ENCODE peak calls at places on chromosomes 3 and 15, in ten cellular contexts. N is testis, F is kidney epithelial cell, D is neural progenitor cell, C is brain microvascular endothelial cell, X is fibroblast of pulmonary artery, U is AG04450, Q is upper lobe of right lung, H is GM12865, O is astrocyte of the spinal cord. A is an unnamed sample.

GRCh38 chr15:94298359-94298758 is 67.0 kb downstream of the MCTP2 start:
- DNase-seq in N (no peak), F (no peak), D (no peak), C (no peak), X (no peak), U (no peak), Q (no peak), H (no peak), O (peak), A (no peak)

GRCh38 chr3:122916580-122916979 is 111.0 kb downstream of the SEMA5B start:
- DNase-seq in N (no peak), F (no peak), D (no peak), C (no peak), X (no peak), U (no peak), Q (no peak), H (peak), O (no peak), A (no peak)

GRCh38 chr15:80849308-80849707 is 70.1 kb downstream of the CEMIP start:
- DNase-seq in N (no peak), F (peak), D (no peak), C (peak), X (peak), U (peak), Q (peak), H (no peak), O (peak), A (peak)

GRCh38 chr15:93829115-93829849 is 402.1 kb upstream of the MCTP2 start:
- DNase-seq in N (no peak), F (peak), D (no peak), C (peak), X (peak), U (peak), Q (no peak), H (no peak), O (peak), A (no peak)

GRCh38 chr3:101809178-101810022 is 30.4 kb downstream of the NXPE3 start:
- DNase-seq in N (peak), F (no peak), D (peak), C (peak), X (peak), U (no peak), Q (no peak), H (peak), O (peak), A (peak)

GRCh38 chr3:143016321-143016972 is 15.1 kb downstream of the U2SURP start:
- DNase-seq in N (no peak), F (no peak), D (no peak), C (no peak), X (no peak), U (no peak), Q (no peak), H (peak), O (no peak), A (no peak)

GRCh38 chr3:46095307-46095706 is 68.0 kb upstream of the XCR1 start:
- DNase-seq in N (no peak), F (no peak), D (no peak), C (no peak), X (no peak), U (no peak), Q (no peak), H (peak), O (no peak), A (no peak)

GRCh38 chr3:160379628-160380214 is 19.3 kb downstream of the IFT80 start:
- DNase-seq in N (no peak), F (no peak), D (no peak), C (no peak), X (no peak), U (no peak), Q (no peak), H (no peak), O (no peak), A (no peak)

GRCh38 chr3:19348929-19349564 is 200.7 kb downstream of the KCNH8 start:
- DNase-seq in N (peak), F (no peak), D (peak), C (peak), X (peak), U (no peak), Q (no peak), H (peak), O (peak), A (no peak)

GRCh38 chr3:51243919-51244318 is 141.2 kb upstream of the MANF start:
- DNase-seq in N (no peak), F (no peak), D (no peak), C (no peak), X (no peak), U (no peak), Q (no peak), H (no peak), O (no peak), A (no peak)

GRCh38 chr3:61876797-61877196 is 315.4 kb downstream of the PTPRG start:
- DNase-seq in N (no peak), F (no peak), D (no peak), C (no peak), X (peak), U (peak), Q (no peak), H (no peak), O (peak), A (no peak)

GRCh38 chr3:41236198-41236597 is 36.9 kb downstream of the CTNNB1 start:
- DNase-seq in N (no peak), F (no peak), D (peak), C (no peak), X (no peak), U (no peak), Q (no peak), H (no peak), O (no peak), A (no peak)

GRCh38 chr3:42712716-42713372 is 10.2 kb upstream of the HHATL start:
- DNase-seq in N (no peak), F (no peak), D (no peak), C (no peak), X (no peak), U (no peak), Q (peak), H (no peak), O (no peak), A (no peak)

GRCh38 chr3:109081746-109082510 is 36.0 kb downstream of the MORC1 start:
- DNase-seq in N (peak), F (peak), D (peak), C (peak), X (peak), U (peak), Q (no peak), H (peak), O (peak), A (peak)

GRCh38 chr15:89114974-89115373 is 26.7 kb downstream of the ABHD2 start:
- DNase-seq in N (peak), F (no peak), D (peak), C (peak), X (peak), U (peak), Q (no peak), H (no peak), O (peak), A (no peak)

GRCh38 chr15:43509002-43509922 is 8.1 kb upstream of the MAP1A start:
- DNase-seq in N (peak), F (no peak), D (peak), C (no peak), X (peak), U (no peak), Q (peak), H (no peak), O (no peak), A (no peak)
- TF ChIP-seq CTCF in N (no peak), F (no peak), D (no peak), C (no peak), X (no peak), U (no peak), Q (no peak), H (no peak), O (no peak), A (no peak)

DNA sequence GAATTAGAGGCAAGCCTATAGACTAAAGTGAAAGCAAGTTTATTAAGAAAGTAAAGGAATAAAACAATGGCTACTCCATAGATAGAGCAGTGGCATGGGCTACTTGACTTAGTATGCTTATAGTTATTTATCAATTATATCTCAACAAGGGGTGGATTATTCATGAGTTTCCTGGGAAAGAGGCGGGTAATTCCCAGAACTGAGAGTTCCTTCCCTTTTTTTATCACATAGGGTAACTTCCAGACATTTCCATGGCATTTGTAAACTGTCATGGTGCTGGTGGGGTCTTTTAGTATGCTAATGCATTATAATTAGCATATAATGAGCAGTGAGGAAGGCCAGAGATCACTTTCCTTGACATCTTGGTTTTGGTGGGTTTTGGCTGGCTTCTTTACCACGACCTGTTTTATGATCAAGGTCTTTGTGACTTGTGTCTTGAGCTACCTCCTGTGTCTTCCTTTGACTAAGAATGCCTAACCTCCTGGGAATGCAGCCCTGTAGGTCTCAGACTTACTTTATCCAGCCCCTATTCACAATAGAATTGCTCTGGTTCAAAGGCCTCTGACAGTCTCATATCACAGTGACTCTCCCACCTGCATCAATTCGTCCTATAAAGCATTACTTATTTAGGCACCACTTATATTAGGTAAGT is 35.3 kb upstream of the PLSCR2 start:
- DNase-seq in N (no peak), F (no peak), D (peak), C (peak), X (no peak), U (no peak), Q (no peak), H (no peak), O (no peak), A (no peak)
- H3K4me3 ChIP-seq in N (no peak), F (no peak), D (no peak), C (no peak), X (no peak), U (no peak), Q (no peak), H (no peak), O (no peak), A (no peak)

GRCh38 chr3:155859859-155860258 is 5.6 kb upstream of the SLC33A1 start:
- DNase-seq in N (no peak), F (no peak), D (no peak), C (no peak), X (peak), U (no peak), Q (no peak), H (peak), O (peak), A (no peak)
- TF ChIP-seq CTCF in N (no peak), F (peak), D (no peak), C (peak), X (peak), U (peak), Q (peak), H (peak), O (peak), A (peak)

DNA sequence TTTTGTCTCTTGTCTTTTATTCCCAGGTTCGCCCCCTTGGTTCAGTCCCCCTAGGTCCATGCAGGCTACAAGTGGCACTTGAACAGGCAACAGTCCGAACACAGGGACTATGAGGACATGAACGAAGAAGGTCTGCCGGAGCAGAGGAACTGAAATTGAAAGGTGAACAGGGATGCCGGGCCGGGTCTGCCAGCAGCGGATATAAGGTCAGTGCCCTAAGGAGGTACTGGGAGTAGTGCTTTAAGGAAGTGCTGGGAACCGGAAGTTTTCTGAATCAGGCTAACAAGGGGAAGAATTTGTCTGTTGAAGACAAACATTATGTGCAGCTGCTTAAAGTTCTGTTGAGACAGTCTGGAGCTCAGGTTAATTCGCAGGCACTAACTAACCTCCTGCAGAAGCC is 46.8 kb downstream of the LSM3 start:
- DNase-seq in N (no peak), F (no peak), D (no peak), C (no peak), X (no peak), U (no peak), Q (no peak), H (peak), O (no peak), A (no peak)
- H3K4me3 ChIP-seq in N (no peak), F (no peak), D (no peak), C (no peak), X (no peak), U (no peak), Q (no peak), H (no peak), O (no peak), A (no peak)